ENCODE peak calls at places on chromosomes 4 and X, in seven cellular contexts. W is ovary, J is mammary epithelial cell, T is transverse colon, L is psoas muscle, N is COR-L47, S is heart right ventricle. Y is an unnamed sample.

GRCh38 chrX:133776072-133776471 is 209.3 kb downstream of the GPC3 start:
- DNase-seq in W (no peak), J (no peak), T (peak), L (no peak), N (no peak), S (no peak), Y (peak)

GRCh38 chr4:1082215-1083182 is 30.9 kb downstream of the RNF212 start:
- DNase-seq in W (no peak), J (peak), T (peak), L (peak), N (peak), S (peak), Y (peak)

GRCh38 chr4:41600243-41600642 is 62.3 kb downstream of the LIMCH1 start:
- DNase-seq in W (no peak), J (peak), T (no peak), L (no peak), N (peak), S (no peak), Y (no peak)

GRCh38 chr4:155376387-155377268 is at the start of gene MAP9:
- DNase-seq in W (peak), J (peak), T (peak), L (peak), N (peak), S (peak), Y (peak)

GRCh38 chr4:68272860-68273259 is 27.4 kb upstream of the TMPRSS11B start:
- DNase-seq in W (no peak), J (no peak), T (no peak), L (no peak), N (no peak), S (no peak), Y (no peak)

GRCh38 chr4:40719008-40719623 is 30.6 kb upstream of the NSUN7 start:
- DNase-seq in W (no peak), J (peak), T (no peak), L (no peak), N (peak), S (no peak), Y (no peak)

GRCh38 chrX:83416273-83416672 is 91.8 kb upstream of the POU3F4 start:
- DNase-seq in W (no peak), J (no peak), T (no peak), L (no peak), N (no peak), S (no peak), Y (no peak)

GRCh38 chrX:86946569-86946968 is 571.0 kb upstream of the KLHL4 start:
- DNase-seq in W (no peak), J (peak), T (no peak), L (no peak), N (peak), S (no peak), Y (no peak)

GRCh38 chrX:110699109-110699508 is 96.5 kb downstream of the CHRDL1 start:
- DNase-seq in W (no peak), J (peak), T (no peak), L (no peak), N (no peak), S (no peak), Y (no peak)

GRCh38 chr4:160370046-160370445 is 1267.2 kb downstream of the RAPGEF2 start:
- DNase-seq in W (no peak), J (peak), T (no peak), L (no peak), N (no peak), S (no peak), Y (no peak)

GRCh38 chr4:141802324-141802723 is 165.9 kb downstream of the IL15 start:
- DNase-seq in W (no peak), J (no peak), T (no peak), L (no peak), N (no peak), S (no peak), Y (no peak)

GRCh38 chrX:43880439-43880838 is 1.8 kb downstream of the MAOB start:
- DNase-seq in W (no peak), J (peak), T (no peak), L (no peak), N (no peak), S (no peak), Y (no peak)

GRCh38 chrX:120727911-120728310 is 98.1 kb upstream of the C1GALT1C1 start:
- DNase-seq in W (no peak), J (no peak), T (no peak), L (no peak), N (no peak), S (no peak), Y (no peak)

GRCh38 chr4:155972098-155972497 is 18.4 kb upstream of the CTSO start:
- DNase-seq in W (no peak), J (no peak), T (no peak), L (no peak), N (no peak), S (no peak), Y (peak)

GRCh38 chr4:89298160-89298559 is 9.4 kb downstream of the GPRIN3 start:
- DNase-seq in W (no peak), J (no peak), T (peak), L (no peak), N (no peak), S (no peak), Y (no peak)

GRCh38 chr4:102598102-102598758 is 97.1 kb downstream of the NFKB1 start:
- DNase-seq in W (no peak), J (no peak), T (no peak), L (no peak), N (no peak), S (no peak), Y (no peak)

GRCh38 chr4:79906306-79906705 is 166.7 kb downstream of the ANTXR2 start:
- DNase-seq in W (no peak), J (no peak), T (no peak), L (no peak), N (no peak), S (no peak), Y (no peak)

GRCh38 chr4:103075435-103075893 is 1.1 kb downstream of the SLC9B2 start:
- DNase-seq in W (no peak), J (peak), T (no peak), L (no peak), N (peak), S (no peak), Y (no peak)

GRCh38 chrX:38312436-38312835 is 14.9 kb downstream of the RPGR start:
- DNase-seq in W (no peak), J (peak), T (no peak), L (no peak), N (no peak), S (no peak), Y (no peak)

GRCh38 chr4:143403551-143403816 is 66.8 kb downstream of the GAB1 start:
- DNase-seq in W (no peak), J (no peak), T (no peak), L (no peak), N (no peak), S (no peak), Y (no peak)

GRCh38 chrX:156004256-156004655 is 6.8 kb downstream of the IL9R start:
- DNase-seq in W (no peak), J (no peak), T (no peak), L (no peak), N (no peak), S (no peak), Y (no peak)